ENCODE peak calls at places on chromosomes 2 and 18, in four cellular contexts. U is K562, G is WTC11, M is HepG2. I is an unnamed sample.
A peak's percentile ranks its signal among the peaks of the same experiment; 100 is the strongest.

GRCh38 chr18:75638223-75638596 is 210.7 kb upstream of the SMIM21 start:
- DNase-seq in U (no peak), G (no peak), M (no peak), I (no peak)

GRCh38 chr2:43270461-43270860 is 44.1 kb upstream of the ZFP36L2 start:
- DNase-seq in U (no peak), G (no peak), M (no peak), I (no peak)

GRCh38 chr18:48064978-48065600 is 134.6 kb upstream of the SMAD2 start:
- DNase-seq in U (no peak), G (no peak), M (no peak), I (no peak)

GRCh38 chr2:74778381-74779371 is 55.3 kb upstream of the HK2 start:
- DNase-seq in U (no peak), G (peak; percentile 72), M (peak; percentile 74), I (no peak)

GRCh38 chr2:40844353-40845277 is 392.7 kb upstream of the SLC8A1 start:
- DNase-seq in U (no peak), G (peak; percentile 14), M (peak; percentile 41), I (no peak)

GRCh38 chr2:50711714-50712113 is 320.2 kb downstream of the NRXN1 start:
- DNase-seq in U (no peak), G (no peak), M (no peak), I (no peak)

GRCh38 chr2:12948231-12948962 is 231.7 kb downstream of the TRIB2 start:
- DNase-seq in U (no peak), G (no peak), M (no peak), I (no peak)

GRCh38 chr2:185388226-185388625 is 350.4 kb upstream of the FSIP2 start:
- DNase-seq in U (no peak), G (no peak), M (no peak), I (no peak)

GRCh38 chr2:227933891-227934290 is 62.5 kb downstream of the DAW1 start:
- DNase-seq in U (no peak), G (no peak), M (no peak), I (no peak)

GRCh38 chr18:8117008-8117376 is 492.2 kb upstream of the RAB12 start:
- DNase-seq in U (no peak), G (no peak), M (no peak), I (no peak)

GRCh38 chr2:134408386-134408785 is 154.5 kb downstream of the MGAT5 start:
- DNase-seq in U (no peak), G (no peak), M (no peak), I (no peak)

GRCh38 chr18:11994346-11994707 is 13.0 kb downstream of the IMPA2 start:
- DNase-seq in U (no peak), G (no peak), M (peak; percentile 83), I (no peak)

GRCh38 chr2:106990307-106990706 is 104.3 kb upstream of the ST6GAL2 start:
- DNase-seq in U (no peak), G (no peak), M (no peak), I (no peak)

GRCh38 chr2:72512376-72512775 is 313.5 kb downstream of the EXOC6B start:
- DNase-seq in U (no peak), G (no peak), M (no peak), I (no peak)

GRCh38 chr2:138441916-138442315 is 59.7 kb upstream of the SPOPL start:
- DNase-seq in U (no peak), G (no peak), M (no peak), I (no peak)

GRCh38 chr18:55768255-55768654 is 180.3 kb upstream of the TCF4 start:
- DNase-seq in U (no peak), G (peak; percentile 27), M (no peak), I (no peak)

GRCh38 chr18:58929206-58929605 is 64.5 kb downstream of the ZNF532 start:
- DNase-seq in U (no peak), G (no peak), M (no peak), I (no peak)

GRCh38 chr18:51621103-51621969 is 423.9 kb upstream of the MEX3C start:
- DNase-seq in U (peak; percentile 28), G (peak; percentile 79), M (peak; percentile 21), I (peak; percentile 12)

GRCh38 chr18:66874375-66874774 is 270.5 kb upstream of the CDH19 start:
- DNase-seq in U (no peak), G (no peak), M (peak; percentile 5), I (no peak)

GRCh38 chr2:47676236-47676635 is 106.7 kb upstream of the MSH6 start:
- DNase-seq in U (no peak), G (no peak), M (no peak), I (no peak)

GRCh38 chr2:54789878-54790277 is 66.4 kb downstream of the EML6 start:
- DNase-seq in U (no peak), G (no peak), M (no peak), I (no peak)

GRCh38 chr2:235277485-235277884 is 216.4 kb upstream of the AGAP1 start:
- DNase-seq in U (no peak), G (no peak), M (no peak), I (no peak)

GRCh38 chr18:33470229-33470628 is 29.7 kb upstream of the CCDC178 start:
- DNase-seq in U (no peak), G (no peak), M (no peak), I (no peak)
- TF ChIP-seq CREM in U (no peak), G (no peak), M (no peak), I (no peak)

DNA sequence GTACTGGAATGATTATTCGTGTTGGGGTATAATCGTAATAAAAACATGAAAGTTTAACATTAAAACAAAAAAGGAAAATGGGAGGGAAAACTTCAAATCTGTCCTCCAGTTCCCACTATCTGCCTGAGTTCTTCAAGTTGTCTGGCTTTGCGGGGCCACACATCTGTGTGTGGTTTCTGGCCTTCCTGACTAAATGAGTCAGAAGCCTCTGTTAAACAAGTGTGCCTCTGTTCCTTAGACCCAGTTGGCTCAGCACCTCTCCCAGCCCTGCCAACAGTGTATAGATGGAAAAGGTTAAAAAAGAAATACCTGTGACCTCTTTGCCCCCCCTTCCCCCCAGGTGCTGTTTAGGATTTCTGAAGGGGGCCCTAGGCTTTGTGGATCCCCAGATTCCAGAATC is 30.2 kb downstream of the XDH start:
- DNase-seq in U (no peak), G (no peak), M (no peak), I (no peak)
- TF ChIP-seq CREM in U (no peak), G (no peak), M (no peak), I (no peak)

GRCh38 chr2:207401338-207401737 is 128.4 kb upstream of the CREB1 start:
- DNase-seq in U (no peak), G (no peak), M (no peak), I (no peak)

GRCh38 chr2:207395535-207396251 is 134.1 kb upstream of the CREB1 start:
- DNase-seq in U (no peak), G (no peak), M (no peak), I (no peak)

GRCh38 chr2:207403141-207403540 is 126.6 kb upstream of the CREB1 start:
- DNase-seq in U (no peak), G (no peak), M (no peak), I (no peak)

GRCh38 chr2:207397917-207398655 is 131.7 kb upstream of the CREB1 start:
- DNase-seq in U (no peak), G (no peak), M (no peak), I (no peak)

DNA sequence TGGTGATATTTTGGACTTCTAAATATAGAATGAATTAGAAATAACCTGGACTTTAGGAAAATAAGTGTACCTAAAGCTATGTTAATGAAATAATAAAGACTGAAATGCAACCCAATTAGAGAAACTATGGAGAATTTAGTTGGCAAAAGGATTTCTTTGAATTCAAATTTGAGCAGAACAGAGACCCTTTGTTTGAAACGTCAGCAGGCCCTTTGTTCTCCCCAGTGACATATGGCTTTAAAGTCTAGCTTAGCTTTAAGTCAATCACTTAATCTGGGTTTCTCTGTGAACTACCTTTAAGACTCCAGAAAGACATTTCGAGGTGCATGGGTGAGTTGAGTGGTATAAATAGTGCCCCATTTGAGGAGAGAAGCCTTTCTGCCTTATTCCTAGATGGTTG is 130.5 kb upstream of the CREB1 start:
- DNase-seq in U (no peak), G (no peak), M (no peak), I (no peak)
- TF ChIP-seq CREM in U (no peak), G (no peak), M (no peak), I (no peak)

GRCh38 chr2:168211664-168212163 is 35.7 kb downstream of the STK39 start:
- DNase-seq in U (no peak), G (no peak), M (no peak), I (no peak)
- TF ChIP-seq CREM in U (no peak), G (no peak), M (no peak), I (no peak)